ENCODE peak calls at places on chromosomes 3 and 15, in eight cellular contexts. One of them, this sample, is unnamed.

GRCh38 chr3:159102001-159102400 is 300.1 kb downstream of the MFSD1 start:
- DNase-seq in AG10803: no peak
- DNase-seq in choroid plexus epithelial cell: no peak
- DNase-seq in brain microvascular endothelial cell: no peak
- DNase-seq in AG09309: no peak
- DNase-seq in OCI-LY7: no peak
- DNase-seq in A549: no peak
- DNase-seq in psoas muscle: no peak
- DNase-seq in this sample: no peak

GRCh38 chr3:18232317-18232716 is 192.8 kb downstream of the SATB1 start:
- DNase-seq in AG10803: no peak
- DNase-seq in choroid plexus epithelial cell: no peak
- DNase-seq in brain microvascular endothelial cell: no peak
- DNase-seq in AG09309: no peak
- DNase-seq in OCI-LY7: no peak
- DNase-seq in A549: no peak
- DNase-seq in psoas muscle: no peak
- DNase-seq in this sample: no peak

GRCh38 chr15:95883064-95883463 is 447.4 kb upstream of the NR2F2 start:
- DNase-seq in AG10803: no peak
- DNase-seq in choroid plexus epithelial cell: no peak
- DNase-seq in brain microvascular endothelial cell: no peak
- DNase-seq in AG09309: no peak
- DNase-seq in OCI-LY7: no peak
- DNase-seq in A549: no peak
- DNase-seq in psoas muscle: no peak
- DNase-seq in this sample: no peak

GRCh38 chr3:195900426-195901355 is 7.7 kb downstream of the TNK2 start:
- DNase-seq in AG10803: peak
- DNase-seq in choroid plexus epithelial cell: no peak
- DNase-seq in brain microvascular endothelial cell: no peak
- DNase-seq in AG09309: no peak
- DNase-seq in OCI-LY7: peak
- DNase-seq in A549: no peak
- DNase-seq in psoas muscle: peak
- DNase-seq in this sample: peak

GRCh38 chr3:183188895-183189462 is 26.4 kb upstream of the LAMP3 start:
- DNase-seq in AG10803: no peak
- DNase-seq in choroid plexus epithelial cell: peak
- DNase-seq in brain microvascular endothelial cell: peak
- DNase-seq in AG09309: no peak
- DNase-seq in OCI-LY7: peak
- DNase-seq in A549: peak
- DNase-seq in psoas muscle: peak
- DNase-seq in this sample: no peak

GRCh38 chr3:15180042-15180611 is 25.9 kb upstream of the CAPN7 start:
- DNase-seq in AG10803: no peak
- DNase-seq in choroid plexus epithelial cell: no peak
- DNase-seq in brain microvascular endothelial cell: no peak
- DNase-seq in AG09309: no peak
- DNase-seq in OCI-LY7: no peak
- DNase-seq in A549: no peak
- DNase-seq in psoas muscle: no peak
- DNase-seq in this sample: peak

GRCh38 chr3:69082805-69083204 is 1.9 kb upstream of the ARL6IP5 start:
- DNase-seq in AG10803: peak
- DNase-seq in choroid plexus epithelial cell: peak
- DNase-seq in brain microvascular endothelial cell: peak
- DNase-seq in AG09309: peak
- DNase-seq in OCI-LY7: peak
- DNase-seq in A549: peak
- DNase-seq in psoas muscle: no peak
- DNase-seq in this sample: peak

GRCh38 chr3:83065861-83066260 is 1304.4 kb upstream of the GBE1 start:
- DNase-seq in AG10803: no peak
- DNase-seq in choroid plexus epithelial cell: peak
- DNase-seq in brain microvascular endothelial cell: no peak
- DNase-seq in AG09309: no peak
- DNase-seq in OCI-LY7: no peak
- DNase-seq in A549: no peak
- DNase-seq in psoas muscle: no peak
- DNase-seq in this sample: no peak

GRCh38 chr3:56887402-56888025 is 85.8 kb upstream of the ARHGEF3 start:
- DNase-seq in AG10803: no peak
- DNase-seq in choroid plexus epithelial cell: no peak
- DNase-seq in brain microvascular endothelial cell: no peak
- DNase-seq in AG09309: no peak
- DNase-seq in OCI-LY7: peak
- DNase-seq in A549: no peak
- DNase-seq in psoas muscle: no peak
- DNase-seq in this sample: no peak

GRCh38 chr3:183577336-183577735 is 21.8 kb upstream of the KLHL6 start:
- DNase-seq in AG10803: no peak
- DNase-seq in choroid plexus epithelial cell: no peak
- DNase-seq in brain microvascular endothelial cell: no peak
- DNase-seq in AG09309: no peak
- DNase-seq in OCI-LY7: no peak
- DNase-seq in A549: no peak
- DNase-seq in psoas muscle: no peak
- DNase-seq in this sample: no peak

GRCh38 chr3:143306419-143306818 is 186.8 kb downstream of the CHST2 start:
- DNase-seq in AG10803: no peak
- DNase-seq in choroid plexus epithelial cell: peak
- DNase-seq in brain microvascular endothelial cell: no peak
- DNase-seq in AG09309: no peak
- DNase-seq in OCI-LY7: no peak
- DNase-seq in A549: peak
- DNase-seq in psoas muscle: no peak
- DNase-seq in this sample: no peak

GRCh38 chr3:59653405-59654119 is 603.7 kb upstream of the CFAP20DC start:
- DNase-seq in AG10803: peak
- DNase-seq in choroid plexus epithelial cell: no peak
- DNase-seq in brain microvascular endothelial cell: no peak
- DNase-seq in AG09309: no peak
- DNase-seq in OCI-LY7: no peak
- DNase-seq in A549: no peak
- DNase-seq in psoas muscle: no peak
- DNase-seq in this sample: no peak

GRCh38 chr3:172673210-172673679 is 37.6 kb downstream of the NCEH1 start:
- DNase-seq in AG10803: peak
- DNase-seq in choroid plexus epithelial cell: peak
- DNase-seq in brain microvascular endothelial cell: peak
- DNase-seq in AG09309: peak
- DNase-seq in OCI-LY7: peak
- DNase-seq in A549: peak
- DNase-seq in psoas muscle: peak
- DNase-seq in this sample: no peak

GRCh38 chr15:42133892-42134502 is 22.4 kb downstream of the PLA2G4F start:
- DNase-seq in AG10803: peak
- DNase-seq in choroid plexus epithelial cell: peak
- DNase-seq in brain microvascular endothelial cell: no peak
- DNase-seq in AG09309: no peak
- DNase-seq in OCI-LY7: peak
- DNase-seq in A549: peak
- DNase-seq in psoas muscle: no peak
- DNase-seq in this sample: no peak

GRCh38 chr15:26050271-26050670 is 187.1 kb upstream of the ATP10A start:
- DNase-seq in AG10803: no peak
- DNase-seq in choroid plexus epithelial cell: no peak
- DNase-seq in brain microvascular endothelial cell: no peak
- DNase-seq in AG09309: no peak
- DNase-seq in OCI-LY7: no peak
- DNase-seq in A549: no peak
- DNase-seq in psoas muscle: no peak
- DNase-seq in this sample: no peak

GRCh38 chr3:193391902-193392301 is 13.3 kb upstream of the ATP13A5 start:
- DNase-seq in AG10803: no peak
- DNase-seq in choroid plexus epithelial cell: peak
- DNase-seq in brain microvascular endothelial cell: no peak
- DNase-seq in AG09309: no peak
- DNase-seq in OCI-LY7: no peak
- DNase-seq in A549: no peak
- DNase-seq in psoas muscle: no peak
- DNase-seq in this sample: no peak

GRCh38 chr3:127257351-127257750 is 30.5 kb downstream of the PRR20G start:
- DNase-seq in AG10803: no peak
- DNase-seq in choroid plexus epithelial cell: no peak
- DNase-seq in brain microvascular endothelial cell: no peak
- DNase-seq in AG09309: no peak
- DNase-seq in OCI-LY7: no peak
- DNase-seq in A549: no peak
- DNase-seq in psoas muscle: no peak
- DNase-seq in this sample: no peak

GRCh38 chr15:74179983-74180688 is 6.6 kb downstream of the ISLR start:
- DNase-seq in AG10803: peak
- DNase-seq in choroid plexus epithelial cell: peak
- DNase-seq in brain microvascular endothelial cell: peak
- DNase-seq in AG09309: no peak
- DNase-seq in OCI-LY7: no peak
- DNase-seq in A549: peak
- DNase-seq in psoas muscle: peak
- DNase-seq in this sample: no peak
- H3K4me3 ChIP-seq in AG10803: no peak
- H3K4me3 ChIP-seq in choroid plexus epithelial cell: no peak
- H3K4me3 ChIP-seq in brain microvascular endothelial cell: no peak
- H3K4me3 ChIP-seq in AG09309: peak
- H3K4me3 ChIP-seq in OCI-LY7: no peak
- H3K4me3 ChIP-seq in A549: peak
- H3K4me3 ChIP-seq in psoas muscle: no peak
- H3K4me3 ChIP-seq in this sample: no peak

GRCh38 chr15:88375234-88375926 is 91.8 kb downstream of the MRPL46 start:
- DNase-seq in AG10803: peak
- DNase-seq in choroid plexus epithelial cell: peak
- DNase-seq in brain microvascular endothelial cell: peak
- DNase-seq in AG09309: peak
- DNase-seq in OCI-LY7: no peak
- DNase-seq in A549: peak
- DNase-seq in psoas muscle: no peak
- DNase-seq in this sample: no peak
- H3K4me3 ChIP-seq in AG10803: no peak
- H3K4me3 ChIP-seq in choroid plexus epithelial cell: no peak
- H3K4me3 ChIP-seq in brain microvascular endothelial cell: no peak
- H3K4me3 ChIP-seq in AG09309: no peak
- H3K4me3 ChIP-seq in OCI-LY7: no peak
- H3K4me3 ChIP-seq in A549: no peak
- H3K4me3 ChIP-seq in psoas muscle: no peak
- H3K4me3 ChIP-seq in this sample: no peak

GRCh38 chr3:99868438-99868723 is 50.7 kb downstream of the CMSS1 start:
- DNase-seq in AG10803: no peak
- DNase-seq in choroid plexus epithelial cell: no peak
- DNase-seq in brain microvascular endothelial cell: no peak
- DNase-seq in AG09309: no peak
- DNase-seq in OCI-LY7: peak
- DNase-seq in A549: peak
- DNase-seq in psoas muscle: no peak
- DNase-seq in this sample: no peak

GRCh38 chr3:99872633-99873254 is 55.1 kb downstream of the CMSS1 start:
- DNase-seq in AG10803: no peak
- DNase-seq in choroid plexus epithelial cell: peak
- DNase-seq in brain microvascular endothelial cell: peak
- DNase-seq in AG09309: no peak
- DNase-seq in OCI-LY7: no peak
- DNase-seq in A549: no peak
- DNase-seq in psoas muscle: no peak
- DNase-seq in this sample: peak

GRCh38 chr3:99871231-99871898 is 53.7 kb downstream of the CMSS1 start:
- DNase-seq in AG10803: no peak
- DNase-seq in choroid plexus epithelial cell: no peak
- DNase-seq in brain microvascular endothelial cell: no peak
- DNase-seq in AG09309: no peak
- DNase-seq in OCI-LY7: no peak
- DNase-seq in A549: no peak
- DNase-seq in psoas muscle: no peak
- DNase-seq in this sample: no peak

GRCh38 chr3:99869621-99870020 is 52.0 kb downstream of the CMSS1 start:
- DNase-seq in AG10803: no peak
- DNase-seq in choroid plexus epithelial cell: peak
- DNase-seq in brain microvascular endothelial cell: no peak
- DNase-seq in AG09309: no peak
- DNase-seq in OCI-LY7: no peak
- DNase-seq in A549: no peak
- DNase-seq in psoas muscle: no peak
- DNase-seq in this sample: no peak

DNA sequence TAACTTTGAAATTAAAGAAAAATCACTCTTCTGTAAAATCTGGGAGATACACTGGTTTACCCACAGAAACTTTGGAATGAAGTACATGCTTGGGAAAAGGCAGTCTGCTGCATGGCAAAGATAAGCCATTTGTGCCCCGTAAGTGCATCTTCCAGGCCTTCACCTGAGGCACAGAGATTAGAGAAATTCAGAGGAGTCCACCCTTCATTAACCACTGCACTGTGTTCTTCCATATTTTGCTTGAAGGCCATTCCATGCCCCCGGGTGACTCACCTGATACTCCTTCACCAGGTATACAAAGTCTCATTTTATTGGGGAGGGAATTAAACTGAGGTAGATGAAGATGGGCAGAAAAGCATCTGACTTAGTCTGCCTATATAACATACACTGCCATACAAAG is 53.0 kb downstream of the CMSS1 start:
- DNase-seq in AG10803: no peak
- DNase-seq in choroid plexus epithelial cell: no peak
- DNase-seq in brain microvascular endothelial cell: no peak
- DNase-seq in AG09309: no peak
- DNase-seq in OCI-LY7: no peak
- DNase-seq in A549: no peak
- DNase-seq in psoas muscle: no peak
- DNase-seq in this sample: no peak
- H3K4me3 ChIP-seq in AG10803: no peak
- H3K4me3 ChIP-seq in choroid plexus epithelial cell: no peak
- H3K4me3 ChIP-seq in brain microvascular endothelial cell: no peak
- H3K4me3 ChIP-seq in AG09309: no peak
- H3K4me3 ChIP-seq in OCI-LY7: no peak
- H3K4me3 ChIP-seq in A549: no peak
- H3K4me3 ChIP-seq in psoas muscle: peak
- H3K4me3 ChIP-seq in this sample: no peak

GRCh38 chr15:31337352-31338031 is 10.9 kb downstream of the KLF13 start:
- DNase-seq in AG10803: no peak
- DNase-seq in choroid plexus epithelial cell: no peak
- DNase-seq in brain microvascular endothelial cell: no peak
- DNase-seq in AG09309: no peak
- DNase-seq in OCI-LY7: no peak
- DNase-seq in A549: no peak
- DNase-seq in psoas muscle: no peak
- DNase-seq in this sample: no peak

GRCh38 chr15:31340047-31340446 is 13.4 kb downstream of the KLF13 start:
- DNase-seq in AG10803: no peak
- DNase-seq in choroid plexus epithelial cell: no peak
- DNase-seq in brain microvascular endothelial cell: no peak
- DNase-seq in AG09309: no peak
- DNase-seq in OCI-LY7: no peak
- DNase-seq in A549: no peak
- DNase-seq in psoas muscle: no peak
- DNase-seq in this sample: no peak

GRCh38 chr15:31339558-31339895 is 12.9 kb downstream of the KLF13 start:
- DNase-seq in AG10803: no peak
- DNase-seq in choroid plexus epithelial cell: no peak
- DNase-seq in brain microvascular endothelial cell: no peak
- DNase-seq in AG09309: no peak
- DNase-seq in OCI-LY7: no peak
- DNase-seq in A549: no peak
- DNase-seq in psoas muscle: no peak
- DNase-seq in this sample: no peak

GRCh38 chr15:31338318-31338878 is 11.8 kb downstream of the KLF13 start:
- DNase-seq in AG10803: no peak
- DNase-seq in choroid plexus epithelial cell: no peak
- DNase-seq in brain microvascular endothelial cell: no peak
- DNase-seq in AG09309: no peak
- DNase-seq in OCI-LY7: peak
- DNase-seq in A549: no peak
- DNase-seq in psoas muscle: no peak
- DNase-seq in this sample: peak

GRCh38 chr15:31338879-31339557 is 12.4 kb downstream of the KLF13 start:
- DNase-seq in AG10803: peak
- DNase-seq in choroid plexus epithelial cell: peak
- DNase-seq in brain microvascular endothelial cell: peak
- DNase-seq in AG09309: peak
- DNase-seq in OCI-LY7: no peak
- DNase-seq in A549: peak
- DNase-seq in psoas muscle: peak
- DNase-seq in this sample: no peak
- H3K4me3 ChIP-seq in AG10803: no peak
- H3K4me3 ChIP-seq in choroid plexus epithelial cell: no peak
- H3K4me3 ChIP-seq in brain microvascular endothelial cell: no peak
- H3K4me3 ChIP-seq in AG09309: no peak
- H3K4me3 ChIP-seq in OCI-LY7: peak
- H3K4me3 ChIP-seq in A549: no peak
- H3K4me3 ChIP-seq in psoas muscle: no peak
- H3K4me3 ChIP-seq in this sample: peak

This sample was measured in GM06990.